ENCODE peak calls at places on chromosomes 3 and 15, in six cellular contexts. D, X, C, N, E and W are unnamed samples.

GRCh38 chr15:36731025-36731424 is 151.6 kb downstream of the CDIN1 start:
- DNase-seq in D (no peak), N (no peak), C (no peak), X (no peak), E (no peak), W (no peak)

GRCh38 chr3:42271786-42272185 is 5.8 kb upstream of the CCK start:
- DNase-seq in D (no peak), N (no peak), X (no peak), C (no peak), E (no peak), W (no peak)

GRCh38 chr3:195517030-195517429 is 26.1 kb downstream of the PPP1R2 start:
- DNase-seq in D (no peak), E (no peak), C (no peak), X (no peak), N (no peak), W (no peak)

GRCh38 chr3:132079150-132079549 is 44.3 kb upstream of the CPNE4 start:
- DNase-seq in E (no peak), C (no peak), X (no peak), D (no peak), N (no peak), W (no peak)

GRCh38 chr3:129383292-129383860 is 45.1 kb downstream of the EFCAB12 start:
- DNase-seq in X (peak; percentile 39), C (peak; percentile 83), D (peak; percentile 76), N (no peak), E (peak; percentile 74), W (peak; percentile 70)

GRCh38 chr3:71129611-71130515 is 453.7 kb downstream of the FOXP1 start:
- DNase-seq in C (no peak), X (no peak), E (no peak), D (no peak), N (no peak), W (no peak)

GRCh38 chr15:32957219-32957618 is 237.3 kb downstream of the FMN1 start:
- DNase-seq in C (no peak), X (no peak), N (no peak), E (no peak), D (no peak), W (no peak)

GRCh38 chr15:94041731-94042130 is 189.6 kb upstream of the MCTP2 start:
- DNase-seq in X (no peak), E (no peak), C (no peak), N (no peak), D (no peak), W (no peak)

GRCh38 chr3:171528102-171528501 is 67.9 kb upstream of the TNIK start:
- DNase-seq in E (no peak), N (no peak), C (no peak), X (no peak), D (no peak), W (no peak)

GRCh38 chr3:171526869-171527268 is 66.7 kb upstream of the TNIK start:
- DNase-seq in D (no peak), C (no peak), N (no peak), E (peak; percentile 28), X (no peak), W (no peak)

GRCh38 chr3:171526146-171526545 is 65.9 kb upstream of the TNIK start:
- DNase-seq in D (no peak), C (no peak), N (no peak), X (no peak), E (no peak), W (no peak)

GRCh38 chr3:171525437-171525836 is 65.2 kb upstream of the TNIK start:
- DNase-seq in D (no peak), X (no peak), N (no peak), E (no peak), C (no peak), W (no peak)
- H3K4me3 ChIP-seq in D (no peak overlapping the region), X (no peak overlapping the region), N (no peak overlapping the region), E (no peak overlapping the region), C (no peak overlapping the region), W (no peak overlapping the region)

GRCh38 chr3:127667119-127667681 is 5.6 kb upstream of the ABTB1 start:
- DNase-seq in X (no peak), C (no peak), D (no peak), E (no peak), N (no peak), W (no peak)
- TF ChIP-seq CTCF in X (no peak), C (no peak), D (no peak), E (no peak), N (no peak), W (no peak)

GRCh38 chr3:45185461-45185860 is 39.3 kb upstream of the CDCP1 start:
- DNase-seq in D (peak; percentile 62), X (no peak), N (no peak), E (no peak), C (no peak), W (no peak)

GRCh38 chr3:45185052-45185451 is 38.9 kb upstream of the CDCP1 start:
- DNase-seq in C (no peak), N (no peak), D (no peak), X (no peak), E (no peak), W (no peak)

GRCh38 chr3:45181496-45181895 is 35.3 kb upstream of the CDCP1 start:
- DNase-seq in N (no peak), E (no peak), D (no peak), X (no peak), C (no peak), W (no peak)

GRCh38 chr3:45180899-45181298 is 34.7 kb upstream of the CDCP1 start:
- DNase-seq in X (no peak), D (no peak), C (no peak), E (no peak), N (no peak), W (no peak)

GRCh38 chr3:45182915-45183881 is 37.0 kb upstream of the CDCP1 start:
- DNase-seq in N (no peak), D (peak; percentile 85), E (peak; percentile 7), X (no peak), C (no peak), W (peak; percentile 7)
- TF ChIP-seq GABPA in N (no peak), D (no peak), E (no peak), X (no peak), C (no peak), W (no peak)

DNA sequence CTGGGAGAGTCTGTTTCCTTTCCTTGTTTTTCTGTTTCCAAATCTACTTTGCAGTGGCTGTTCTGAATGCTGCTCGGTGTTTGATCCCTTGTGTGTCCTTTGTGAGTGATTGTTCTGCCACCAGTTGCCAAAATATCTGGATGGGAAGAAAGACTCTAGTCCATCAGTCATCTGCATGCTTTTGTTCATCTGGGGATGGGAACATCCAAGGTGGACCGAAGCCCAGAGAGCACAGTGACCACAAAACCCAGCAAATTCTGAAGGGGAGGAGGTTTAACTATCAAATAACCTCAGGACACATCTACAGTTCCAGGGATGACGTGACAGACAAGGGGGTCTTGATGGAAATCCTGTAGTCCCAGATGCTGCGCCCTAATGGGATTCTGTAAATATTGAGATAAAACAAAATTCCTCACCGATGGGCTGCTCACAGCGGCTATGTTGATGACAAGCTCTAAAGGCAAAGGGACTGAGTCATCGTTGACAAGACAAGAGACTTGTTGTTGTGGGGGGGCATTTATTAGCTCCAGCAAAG is 199.7 kb upstream of the WNT5A start:
- DNase-seq in C (no peak), X (no peak), D (no peak), N (no peak), E (no peak), W (no peak)
- H3K4me3 ChIP-seq in C (no peak overlapping the region), X (no peak overlapping the region), D (no peak overlapping the region), N (peak overlapping the region; percentile 38), E (no peak overlapping the region), W (no peak overlapping the region)

GRCh38 chr3:139668332-139668731 is 9.4 kb downstream of the NMNAT3 start:
- DNase-seq in N (no peak), C (no peak), X (no peak), D (no peak), E (no peak), W (no peak)

GRCh38 chr3:139674585-139675260 is 3.0 kb downstream of the NMNAT3 start:
- DNase-seq in X (no peak), E (no peak), D (no peak), N (no peak), C (peak; percentile 83), W (no peak)

GRCh38 chr3:139672247-139672646 is 5.5 kb downstream of the NMNAT3 start:
- DNase-seq in C (no peak), D (no peak), N (no peak), E (no peak), X (no peak), W (no peak)

GRCh38 chr3:139672884-139673283 is 4.9 kb downstream of the NMNAT3 start:
- DNase-seq in C (peak; percentile 33), D (no peak), X (no peak), N (no peak), E (no peak), W (no peak)

DNA sequence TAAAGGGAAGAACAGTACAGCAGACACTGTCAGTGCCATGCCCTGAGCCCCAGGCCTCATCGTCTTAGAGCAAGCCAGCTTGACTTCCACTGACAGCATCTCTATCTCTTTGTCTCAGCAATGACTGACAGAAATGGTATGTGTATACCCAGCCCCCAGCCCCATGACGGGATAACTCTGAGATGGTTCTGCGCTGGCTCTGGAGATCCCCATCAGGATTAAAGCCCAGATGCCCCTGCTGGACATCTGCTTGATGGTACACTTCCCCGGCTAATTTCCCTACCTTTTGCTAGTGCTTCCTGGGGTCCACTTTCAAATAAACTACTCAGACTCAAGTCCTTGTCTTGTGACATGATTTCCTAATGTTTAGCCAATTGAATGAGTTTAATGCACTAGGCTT is 7.6 kb downstream of the NMNAT3 start:
- DNase-seq in N (no peak), E (no peak), X (no peak), C (peak; percentile 59), D (no peak), W (no peak)
- TF ChIP-seq CTCF in N (no peak), E (no peak), X (no peak), C (no peak), D (no peak), W (no peak)

GRCh38 chr3:186637661-186638060 is 2.5 kb upstream of the FETUB start:
- DNase-seq in X (no peak), C (no peak), E (no peak), N (no peak), D (no peak), W (no peak)
- TF ChIP-seq GABPA in X (no peak), C (no peak), E (no peak), N (no peak), D (no peak), W (no peak)

GRCh38 chr3:188881954-188882641 is 289.7 kb upstream of the TPRG1 start:
- DNase-seq in N (no peak), C (no peak), E (peak; percentile 24), D (no peak), X (no peak), W (no peak)
- H3K4me3 ChIP-seq in N (no peak overlapping the region), C (peak overlapping the region; percentile 22), E (no peak overlapping the region), D (no peak overlapping the region), X (no peak overlapping the region), W (no peak overlapping the region)

GRCh38 chr15:79964232-79964820 is 6.7 kb downstream of the BCL2A1 start:
- DNase-seq in E (no peak), X (no peak), N (no peak), C (no peak), D (no peak), W (no peak)
- TF ChIP-seq CTCF in E (no peak), X (no peak), N (no peak), C (no peak), D (no peak), W (no peak)

GRCh38 chr3:16906679-16907078 is 21.9 kb downstream of the PLCL2 start:
- DNase-seq in D (peak; percentile 28), N (no peak), X (no peak), E (no peak), C (no peak), W (no peak)
- TF ChIP-seq GABPA in D (no peak), N (no peak), X (no peak), E (no peak), C (no peak), W (no peak)